ENCODE peak calls at places on chromosome 4, in six cellular contexts. B is DMS53, M is spleen, Z is NCI-H526, L is iPS-NIHi11, E is neural progenitor cell. C is an unnamed sample.
A peak's percentile ranks its signal among the peaks of the same experiment; 100 is the strongest.

GRCh38 chr4:80186666-80187065 is 10.6 kb upstream of the PRDM8 start:
- DNase-seq in Z (no peak), E (peak; percentile 40), B (no peak), L (no peak), M (no peak), C (no peak)

GRCh38 chr4:1194028-1194900 is 21.9 kb upstream of the SPON2 start:
- DNase-seq in B (peak; percentile 78), E (no peak), Z (no peak), L (peak; percentile 78), M (peak; percentile 76), C (no peak)

GRCh38 chr4:75671802-75672421 is 1.3 kb downstream of the G3BP2 start:
- DNase-seq in L (no peak), Z (no peak), B (no peak), E (no peak), M (no peak), C (no peak)

GRCh38 chr4:2807571-2807970 is 14.7 kb downstream of the SH3BP2 start:
- DNase-seq in Z (no peak), E (no peak), M (peak; percentile 76), L (no peak), B (no peak), C (no peak)

GRCh38 chr4:53507671-53508286 is 83.5 kb downstream of the LNX1 start:
- DNase-seq in E (no peak), Z (no peak), B (no peak), L (no peak), M (no peak), C (peak; percentile 96)

GRCh38 chr4:163923092-163923491 is 428.6 kb downstream of the TMA16 start:
- DNase-seq in L (no peak), M (no peak), B (no peak), E (no peak), Z (no peak), C (no peak)

GRCh38 chr4:85058551-85058950 is 92.1 kb upstream of the WDFY3 start:
- DNase-seq in E (no peak), L (no peak), M (no peak), B (no peak), Z (no peak), C (peak; percentile 7)

GRCh38 chr4:89137231-89137630 is 25.9 kb downstream of the TIGD2 start:
- DNase-seq in E (no peak), Z (no peak), L (no peak), M (no peak), B (no peak), C (no peak)

GRCh38 chr4:82790060-82790660 is 8.4 kb downstream of the SCD5 start:
- DNase-seq in L (no peak), M (no peak), Z (no peak), B (no peak), E (no peak), C (no peak)

GRCh38 chr4:169968999-169969398 is 57.2 kb downstream of the MFAP3L start:
- DNase-seq in E (no peak), Z (no peak), M (no peak), B (no peak), L (no peak), C (peak; percentile 50)

GRCh38 chr4:109079177-109079576 is 223.3 kb downstream of the COL25A1 start:
- DNase-seq in E (no peak), B (peak; percentile 52), Z (no peak), M (no peak), L (no peak), C (peak; percentile 20)

GRCh38 chr4:81631958-81632439 is 160.3 kb upstream of the RASGEF1B start:
- DNase-seq in L (peak; percentile 34), E (no peak), M (no peak), Z (no peak), B (peak; percentile 75), C (peak; percentile 19)

GRCh38 chr4:102497986-102498385 is 3.2 kb upstream of the NFKB1 start:
- DNase-seq in M (no peak), L (no peak), B (no peak), Z (no peak), E (no peak), C (no peak)

GRCh38 chr4:140816806-140817205 is 60.6 kb upstream of the TBC1D9 start:
- DNase-seq in E (no peak), M (no peak), L (no peak), Z (no peak), B (no peak), C (no peak)

GRCh38 chr4:172481802-172482508 is 668.8 kb downstream of the GALNTL6 start:
- DNase-seq in Z (no peak), M (no peak), E (no peak), B (no peak), L (no peak), C (no peak)

GRCh38 chr4:84672177-84672576 is 89.2 kb downstream of the CDS1 start:
- DNase-seq in L (no peak), B (no peak), Z (no peak), M (no peak), E (no peak), C (no peak)

GRCh38 chr4:123349401-123350190 is 47.0 kb upstream of the SPRY1 start:
- DNase-seq in M (no peak), Z (peak; percentile 25), E (peak; percentile 44), L (no peak), B (no peak), C (no peak)

GRCh38 chr4:29047341-29048041 is 1672.7 kb upstream of the PCDH7 start:
- DNase-seq in E (no peak), B (no peak), M (peak; percentile 45), L (no peak), Z (no peak), C (no peak)

GRCh38 chr4:1240721-1241465 is 8.0 kb downstream of the CTBP1 start:
- DNase-seq in Z (no peak), L (peak; percentile 11), E (no peak), M (peak; percentile 70), B (no peak), C (no peak)

GRCh38 chr4:13963601-13964000 is 336.1 kb upstream of the BOD1L1 start:
- DNase-seq in B (no peak), M (no peak), L (no peak), E (no peak), Z (no peak), C (no peak)

GRCh38 chr4:173505924-173506779 is 23.9 kb downstream of the HAND2 start:
- DNase-seq in E (peak; percentile 81), B (peak; percentile 74), L (peak; percentile 75), M (no peak), Z (peak; percentile 62), C (peak; percentile 44)

GRCh38 chr4:114320126-114320525 is 278.5 kb upstream of the UGT8 start:
- DNase-seq in E (no peak), B (no peak), M (no peak), Z (no peak), L (no peak), C (no peak)

GRCh38 chr4:138696771-138697170 is 318.8 kb upstream of the NOCT start:
- DNase-seq in E (no peak), M (no peak), B (no peak), L (no peak), Z (no peak), C (peak; percentile 22)

GRCh38 chr4:60463846-60464502 is 736.2 kb upstream of the ADGRL3 start:
- DNase-seq in E (peak; percentile 12), L (peak; percentile 55), Z (no peak), M (no peak), B (peak; percentile 60), C (no peak)

GRCh38 chr4:179624768-179625181 is 2182.5 kb upstream of the AGA start:
- DNase-seq in Z (no peak), L (no peak), M (no peak), B (peak; percentile 24), E (peak; percentile 2), C (peak; percentile 43)

GRCh38 chr4:115548123-115548522 is 434.7 kb upstream of the NDST4 start:
- DNase-seq in B (no peak), Z (no peak), E (no peak), M (no peak), L (no peak), C (no peak)

GRCh38 chr4:157280673-157281072 is 60.1 kb downstream of the GRIA2 start:
- DNase-seq in E (no peak), L (no peak), Z (no peak), B (no peak), M (no peak), C (no peak)

GRCh38 chr4:131499139-131499873 is 1649.8 kb upstream of the PCDH10 start:
- DNase-seq in M (no peak), E (no peak), Z (no peak), B (no peak), L (no peak), C (no peak)

GRCh38 chr4:37715889-37716402 is 29.8 kb upstream of the RELL1 start:
- DNase-seq in B (peak; percentile 34), E (no peak), M (no peak), L (no peak), Z (no peak), C (peak; percentile 82)

C was measured in LHCN-M2.